ENCODE peak calls at places on chromosomes 13 and 19, in six cellular contexts. One of them, this sample, is unnamed.

GRCh38 chr13:41028051-41028450 is 8.9 kb upstream of the ELF1 start:
- DNase-seq in transverse colon: no peak
- DNase-seq in upper lobe of left lung: no peak
- DNase-seq in sigmoid colon: no peak
- DNase-seq in A549: no peak
- DNase-seq in ovary: no peak
- DNase-seq in this sample: no peak

GRCh38 chr13:26706381-26706780 is 54.2 kb downstream of the GPR12 start:
- DNase-seq in transverse colon: no peak
- DNase-seq in upper lobe of left lung: no peak
- DNase-seq in sigmoid colon: no peak
- DNase-seq in A549: no peak
- DNase-seq in ovary: no peak
- DNase-seq in this sample: peak

GRCh38 chr19:18853755-18854427 is 22.1 kb downstream of the UPF1 start:
- DNase-seq in transverse colon: no peak
- DNase-seq in upper lobe of left lung: no peak
- DNase-seq in sigmoid colon: no peak
- DNase-seq in A549: no peak
- DNase-seq in ovary: no peak
- DNase-seq in this sample: no peak

GRCh38 chr13:97911311-97912138 is 42.0 kb upstream of the IPO5 start:
- DNase-seq in transverse colon: no peak
- DNase-seq in upper lobe of left lung: no peak
- DNase-seq in sigmoid colon: no peak
- DNase-seq in A549: peak
- DNase-seq in ovary: no peak
- DNase-seq in this sample: no peak

GRCh38 chr19:23033721-23034120 is 30.7 kb upstream of the ZNF728 start:
- DNase-seq in transverse colon: no peak
- DNase-seq in upper lobe of left lung: no peak
- DNase-seq in sigmoid colon: no peak
- DNase-seq in A549: no peak
- DNase-seq in ovary: no peak
- DNase-seq in this sample: no peak

GRCh38 chr13:113083402-113084061 is 22.1 kb upstream of the F7 start:
- DNase-seq in transverse colon: peak
- DNase-seq in upper lobe of left lung: peak
- DNase-seq in sigmoid colon: no peak
- DNase-seq in A549: no peak
- DNase-seq in ovary: no peak
- DNase-seq in this sample: no peak

GRCh38 chr13:24228852-24229458 is 68.4 kb downstream of the SPATA13 start:
- DNase-seq in transverse colon: no peak
- DNase-seq in upper lobe of left lung: no peak
- DNase-seq in sigmoid colon: no peak
- DNase-seq in A549: peak
- DNase-seq in ovary: no peak
- DNase-seq in this sample: no peak

GRCh38 chr19:52492201-52492960 is 35.1 kb upstream of the ZNF808 start:
- DNase-seq in transverse colon: no peak
- DNase-seq in upper lobe of left lung: no peak
- DNase-seq in sigmoid colon: no peak
- DNase-seq in A549: no peak
- DNase-seq in ovary: no peak
- DNase-seq in this sample: no peak

GRCh38 chr13:102128216-102128800 is 273.5 kb downstream of the FGF14 start:
- DNase-seq in transverse colon: no peak
- DNase-seq in upper lobe of left lung: peak
- DNase-seq in sigmoid colon: no peak
- DNase-seq in A549: no peak
- DNase-seq in ovary: no peak
- DNase-seq in this sample: no peak

GRCh38 chr19:11246941-11247340 is 7.5 kb downstream of the ANGPTL8 start:
- DNase-seq in transverse colon: no peak
- DNase-seq in upper lobe of left lung: no peak
- DNase-seq in sigmoid colon: no peak
- DNase-seq in A549: no peak
- DNase-seq in ovary: no peak
- DNase-seq in this sample: no peak

GRCh38 chr13:38577048-38577447 is 109.8 kb upstream of the FREM2 start:
- DNase-seq in transverse colon: no peak
- DNase-seq in upper lobe of left lung: peak
- DNase-seq in sigmoid colon: no peak
- DNase-seq in A549: no peak
- DNase-seq in ovary: no peak
- DNase-seq in this sample: no peak

GRCh38 chr13:113857531-113858195 is 6.2 kb downstream of the GAS6 start:
- DNase-seq in transverse colon: no peak
- DNase-seq in upper lobe of left lung: no peak
- DNase-seq in sigmoid colon: no peak
- DNase-seq in A549: no peak
- DNase-seq in ovary: no peak
- DNase-seq in this sample: no peak

GRCh38 chr13:45162821-45163220 is 38.0 kb downstream of the KCTD4 start:
- DNase-seq in transverse colon: no peak
- DNase-seq in upper lobe of left lung: no peak
- DNase-seq in sigmoid colon: no peak
- DNase-seq in A549: peak
- DNase-seq in ovary: no peak
- DNase-seq in this sample: no peak

GRCh38 chr13:111184685-111185401 is 69.7 kb downstream of the ARHGEF7 start:
- DNase-seq in transverse colon: peak
- DNase-seq in upper lobe of left lung: no peak
- DNase-seq in sigmoid colon: no peak
- DNase-seq in A549: no peak
- DNase-seq in ovary: no peak
- DNase-seq in this sample: no peak

GRCh38 chr19:34320277-34320676 is 44.7 kb upstream of the GPI start:
- DNase-seq in transverse colon: no peak
- DNase-seq in upper lobe of left lung: no peak
- DNase-seq in sigmoid colon: peak
- DNase-seq in A549: no peak
- DNase-seq in ovary: no peak
- DNase-seq in this sample: no peak

GRCh38 chr19:46303702-46304397 is 7.0 kb downstream of the HIF3A start:
- DNase-seq in transverse colon: peak
- DNase-seq in upper lobe of left lung: peak
- DNase-seq in sigmoid colon: peak
- DNase-seq in A549: peak
- DNase-seq in ovary: peak
- DNase-seq in this sample: no peak

GRCh38 chr13:34421849-34422475 is 520.1 kb upstream of the NBEA start:
- DNase-seq in transverse colon: no peak
- DNase-seq in upper lobe of left lung: no peak
- DNase-seq in sigmoid colon: no peak
- DNase-seq in A549: no peak
- DNase-seq in ovary: no peak
- DNase-seq in this sample: no peak

GRCh38 chr19:55653651-55654322 is 1.0 kb upstream of the U2AF2 start:
- DNase-seq in transverse colon: peak
- DNase-seq in upper lobe of left lung: peak
- DNase-seq in sigmoid colon: peak
- DNase-seq in A549: peak
- DNase-seq in ovary: peak
- DNase-seq in this sample: peak

GRCh38 chr13:23547000-23547590 is 23.1 kb upstream of the TNFRSF19 start:
- DNase-seq in transverse colon: peak
- DNase-seq in upper lobe of left lung: no peak
- DNase-seq in sigmoid colon: peak
- DNase-seq in A549: no peak
- DNase-seq in ovary: peak
- DNase-seq in this sample: peak

GRCh38 chr13:46183018-46183940 is 1.3 kb upstream of the LCP1 start:
- DNase-seq in transverse colon: no peak
- DNase-seq in upper lobe of left lung: no peak
- DNase-seq in sigmoid colon: no peak
- DNase-seq in A549: no peak
- DNase-seq in ovary: no peak
- DNase-seq in this sample: no peak

GRCh38 chr19:18157465-18158063 is 4.6 kb downstream of the PIK3R2 start:
- DNase-seq in transverse colon: no peak
- DNase-seq in upper lobe of left lung: no peak
- DNase-seq in sigmoid colon: no peak
- DNase-seq in A549: no peak
- DNase-seq in ovary: peak
- DNase-seq in this sample: no peak

GRCh38 chr13:43185206-43185605 is 161.8 kb downstream of the DNAJC15 start:
- DNase-seq in transverse colon: no peak
- DNase-seq in upper lobe of left lung: no peak
- DNase-seq in sigmoid colon: no peak
- DNase-seq in A549: no peak
- DNase-seq in ovary: no peak
- DNase-seq in this sample: peak

GRCh38 chr13:114313061-114313860 is 1.0 kb upstream of the CHAMP1 start:
- DNase-seq in transverse colon: peak
- DNase-seq in upper lobe of left lung: no peak
- DNase-seq in sigmoid colon: no peak
- DNase-seq in A549: no peak
- DNase-seq in ovary: peak
- DNase-seq in this sample: no peak

GRCh38 chr13:25588336-25589060 is 216.7 kb downstream of the ATP8A2 start:
- DNase-seq in transverse colon: no peak
- DNase-seq in upper lobe of left lung: no peak
- DNase-seq in sigmoid colon: no peak
- DNase-seq in A549: no peak
- DNase-seq in ovary: no peak
- DNase-seq in this sample: peak

GRCh38 chr19:54136086-54136863 is 1.3 kb upstream of the CNOT3 start:
- DNase-seq in transverse colon: no peak
- DNase-seq in upper lobe of left lung: no peak
- DNase-seq in sigmoid colon: no peak
- DNase-seq in A549: no peak
- DNase-seq in ovary: no peak
- DNase-seq in this sample: no peak

GRCh38 chr19:34888091-34888490 is 38.6 kb upstream of the ZNF30 start:
- DNase-seq in transverse colon: no peak
- DNase-seq in upper lobe of left lung: no peak
- DNase-seq in sigmoid colon: no peak
- DNase-seq in A549: no peak
- DNase-seq in ovary: no peak
- DNase-seq in this sample: no peak

GRCh38 chr13:50410921-50411712 is 395.9 kb downstream of the KCNRG start:
- DNase-seq in transverse colon: no peak
- DNase-seq in upper lobe of left lung: no peak
- DNase-seq in sigmoid colon: no peak
- DNase-seq in A549: peak
- DNase-seq in ovary: no peak
- DNase-seq in this sample: no peak

GRCh38 chr13:76677047-76677446 is 209.2 kb downstream of the KCTD12 start:
- DNase-seq in transverse colon: no peak
- DNase-seq in upper lobe of left lung: no peak
- DNase-seq in sigmoid colon: peak
- DNase-seq in A549: no peak
- DNase-seq in ovary: peak
- DNase-seq in this sample: peak

GRCh38 chr13:27006519-27007161 is 165.0 kb downstream of the USP12 start:
- DNase-seq in transverse colon: peak
- DNase-seq in upper lobe of left lung: peak
- DNase-seq in sigmoid colon: peak
- DNase-seq in A549: no peak
- DNase-seq in ovary: no peak
- DNase-seq in this sample: no peak

GRCh38 chr13:77184455-77184854 is 142.4 kb downstream of the MYCBP2 start:
- DNase-seq in transverse colon: no peak
- DNase-seq in upper lobe of left lung: no peak
- DNase-seq in sigmoid colon: no peak
- DNase-seq in A549: no peak
- DNase-seq in ovary: no peak
- DNase-seq in this sample: no peak

GRCh38 chr19:19110410-19111137 is 27.7 kb downstream of the TMEM161A start:
- DNase-seq in transverse colon: no peak
- DNase-seq in upper lobe of left lung: no peak
- DNase-seq in sigmoid colon: no peak
- DNase-seq in A549: no peak
- DNase-seq in ovary: peak
- DNase-seq in this sample: no peak

GRCh38 chr13:40399756-40400155 is 266.7 kb downstream of the FOXO1 start:
- DNase-seq in transverse colon: no peak
- DNase-seq in upper lobe of left lung: no peak
- DNase-seq in sigmoid colon: no peak
- DNase-seq in A549: no peak
- DNase-seq in ovary: no peak
- DNase-seq in this sample: peak

GRCh38 chr13:51816604-51817254 is 12.8 kb upstream of the DHRS12 start:
- DNase-seq in transverse colon: no peak
- DNase-seq in upper lobe of left lung: no peak
- DNase-seq in sigmoid colon: no peak
- DNase-seq in A549: no peak
- DNase-seq in ovary: no peak
- DNase-seq in this sample: no peak
- H3K27ac ChIP-seq in transverse colon: no peak
- H3K27ac ChIP-seq in upper lobe of left lung: no peak
- H3K27ac ChIP-seq in sigmoid colon: no peak
- H3K27ac ChIP-seq in A549: no peak
- H3K27ac ChIP-seq in ovary: no peak
- H3K27ac ChIP-seq in this sample: no peak

DNA sequence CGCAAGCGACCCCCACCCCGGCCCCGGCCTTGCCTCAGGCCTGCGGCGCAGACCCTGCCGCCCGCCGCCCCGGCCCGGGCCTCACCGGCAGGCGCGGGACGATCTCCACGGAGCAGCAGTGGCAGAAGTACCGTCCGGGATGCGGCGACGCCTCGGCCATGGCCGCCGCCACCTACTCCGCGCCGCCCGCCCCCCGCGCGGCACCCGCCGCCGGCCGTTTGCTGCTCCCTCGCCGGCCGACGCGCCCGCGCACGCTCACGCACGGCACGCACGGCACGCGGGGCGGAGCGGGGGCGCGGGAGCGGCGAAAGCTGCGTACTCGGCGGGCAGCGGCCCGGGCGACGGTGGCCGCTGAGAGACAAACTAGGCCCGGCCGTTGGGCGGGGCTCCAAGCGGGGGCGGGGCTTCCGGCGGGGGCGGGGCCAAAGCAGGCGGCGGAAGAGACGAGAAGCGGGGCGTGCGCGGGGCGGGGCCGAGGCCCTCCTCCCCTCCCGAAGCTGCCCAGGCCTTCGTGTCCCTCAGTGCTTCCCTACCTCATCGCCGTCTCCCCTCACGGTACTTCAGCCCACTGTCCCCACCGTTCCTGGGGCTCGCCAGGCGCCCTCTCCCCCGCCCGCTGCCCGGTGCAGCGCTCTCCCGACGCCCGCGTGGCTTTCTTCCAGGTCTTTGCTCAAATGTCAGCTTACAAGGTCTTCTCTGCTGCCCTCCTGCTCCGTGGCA is at the start of gene RNF126:
- DNase-seq in transverse colon: peak
- DNase-seq in upper lobe of left lung: peak
- DNase-seq in sigmoid colon: peak
- DNase-seq in A549: peak
- DNase-seq in ovary: peak
- DNase-seq in this sample: peak
- TF ChIP-seq EP300 in transverse colon: no peak
- TF ChIP-seq EP300 in upper lobe of left lung: peak
- TF ChIP-seq EP300 in sigmoid colon: no peak
- TF ChIP-seq EP300 in A549: no peak
- TF ChIP-seq EP300 in ovary: no peak
- TF ChIP-seq EP300 in this sample: no peak

GRCh38 chr19:12884926-12885748 is 1.9 kb downstream of the KLF1 start:
- DNase-seq in transverse colon: peak
- DNase-seq in upper lobe of left lung: peak
- DNase-seq in sigmoid colon: peak
- DNase-seq in A549: peak
- DNase-seq in ovary: peak
- DNase-seq in this sample: no peak
- H3K27ac ChIP-seq in transverse colon: peak
- H3K27ac ChIP-seq in upper lobe of left lung: peak
- H3K27ac ChIP-seq in sigmoid colon: peak
- H3K27ac ChIP-seq in A549: no peak
- H3K27ac ChIP-seq in ovary: no peak
- H3K27ac ChIP-seq in this sample: no peak

GRCh38 chr13:96391606-96392005 is 301.7 kb downstream of the HS6ST3 start:
- DNase-seq in transverse colon: no peak
- DNase-seq in upper lobe of left lung: no peak
- DNase-seq in sigmoid colon: no peak
- DNase-seq in A549: no peak
- DNase-seq in ovary: no peak
- DNase-seq in this sample: no peak
- TF ChIP-seq EP300 in transverse colon: no peak
- TF ChIP-seq EP300 in upper lobe of left lung: no peak
- TF ChIP-seq EP300 in sigmoid colon: no peak
- TF ChIP-seq EP300 in A549: no peak
- TF ChIP-seq EP300 in ovary: no peak
- TF ChIP-seq EP300 in this sample: no peak